ENCODE peak calls at places on chromosomes 1 and 21, in ten cellular contexts. J is endothelial cell of umbilical vein; Y is activated naive CD4-positive, alpha-beta T cell treated with Interleukin-2 at 50 U/mL for 16 hours; P is prostate gland; R is ELR; W is mesendoderm; U is NCI-H2081 treated with DMSO at 0.1 percent for 48 hours; G is stimulated activated CD4-positive, alpha-beta T cell treated with anti-CD3 and anti-CD28 coated beads, TNF-alpha, amount 100 ng/mL, for 4 hours; L is NB4; O is NCI-H1436. B is an unnamed sample.

GRCh38 chr1:17606826-17607440 is 67.4 kb downstream of the ARHGEF10L start:
- DNase-seq in G (no peak), P (peak; percentile 66), Y (peak; percentile 22), W (peak; percentile 77), R (peak; percentile 75), U (no peak), J (peak; percentile 48), L (peak; percentile 66), O (peak; percentile 67), B (peak; percentile 68)

GRCh38 chr1:37724575-37724974 is 32.3 kb downstream of the CDCA8 start:
- DNase-seq in U (no peak), R (no peak), J (no peak), P (no peak), G (no peak), O (no peak), Y (no peak), W (no peak), L (no peak), B (no peak)

GRCh38 chr1:31799196-31799894 is 16.5 kb downstream of the SPOCD1 start:
- DNase-seq in L (no peak), G (no peak), U (no peak), P (no peak), R (no peak), J (no peak), Y (no peak), O (no peak), W (no peak), B (no peak)

GRCh38 chr1:193185861-193186714 is at the start of gene B3GALT2:
- DNase-seq in Y (no peak), U (peak; percentile 83), P (peak; percentile 7), W (no peak), O (peak; percentile 12), L (no peak), G (no peak), R (peak; percentile 42), J (no peak), B (peak; percentile 62)

GRCh38 chr1:102550729-102551384 is 554.1 kb upstream of the OLFM3 start:
- DNase-seq in J (peak; percentile 5), G (no peak), Y (no peak), P (no peak), O (no peak), W (peak; percentile 92), L (peak; percentile 52), R (peak; percentile 47), U (no peak), B (peak; percentile 51)

GRCh38 chr21:16116067-16116466 is 386.3 kb downstream of the USP25 start:
- DNase-seq in J (peak; percentile 40), P (no peak), R (no peak), G (no peak), U (no peak), L (no peak), Y (no peak), W (no peak), O (no peak), B (no peak)

GRCh38 chr21:41777934-41778815 is 11.3 kb upstream of the RIPK4 start:
- DNase-seq in O (peak; percentile 71), G (no peak), R (peak; percentile 88), L (peak; percentile 52), U (no peak), Y (no peak), J (peak; percentile 58), W (peak; percentile 95), P (peak; percentile 90), B (peak; percentile 65)

GRCh38 chr1:16354619-16355018 is 2.3 kb upstream of the FBXO42 start:
- DNase-seq in W (no peak), Y (no peak), P (no peak), L (no peak), J (no peak), O (no peak), U (no peak), G (no peak), R (no peak), B (no peak)

B was measured in OCI-M1.